ENCODE peak calls at places on chromosomes 5 and 9, in four cellular contexts. T is HCT116, A is MM.1S, V is fibroblast of pulmonary artery. M is an unnamed sample.

GRCh38 chr9:114619205-114619758 is 8.2 kb downstream of the TMEM268 start:
- DNase-seq in A (peak; percentile 7), T (no peak), V (no peak), M (no peak)

GRCh38 chr5:148471379-148471778 is 87.6 kb downstream of the FBXO38 start:
- DNase-seq in T (no peak), V (peak; percentile 21), A (no peak), M (no peak)

GRCh38 chr5:73764586-73764985 is 138.6 kb downstream of the ARHGEF28 start:
- DNase-seq in A (no peak), T (no peak), V (peak; percentile 54), M (no peak)

GRCh38 chr5:39274388-39275085 is 55.2 kb upstream of the FYB1 start:
- DNase-seq in T (no peak), A (peak; percentile 40), V (no peak), M (peak; percentile 52)

GRCh38 chr5:9608093-9608492 is 22.1 kb downstream of the TAS2R1 start:
- DNase-seq in A (no peak), T (no peak), V (no peak), M (no peak)

GRCh38 chr9:18269561-18269960 is 204.4 kb upstream of the ADAMTSL1 start:
- DNase-seq in V (no peak), T (no peak), A (no peak), M (no peak)

GRCh38 chr5:127355342-127355741 is 64.7 kb downstream of the MEGF10 start:
- DNase-seq in A (no peak), V (no peak), T (no peak), M (no peak)

GRCh38 chr5:65290677-65291076 is 191.0 kb downstream of the ADAMTS6 start:
- DNase-seq in A (no peak), T (no peak), V (peak; percentile 45), M (no peak)

GRCh38 chr5:120304653-120305052 is 159.4 kb upstream of the PRR16 start:
- DNase-seq in A (no peak), V (peak; percentile 51), T (no peak), M (no peak)

GRCh38 chr5:134545070-134545868 is 19.8 kb downstream of the JADE2 start:
- DNase-seq in A (no peak), T (no peak), V (peak; percentile 74), M (peak; percentile 57)

GRCh38 chr5:171953860-171954701 is 52.4 kb downstream of the FBXW11 start:
- DNase-seq in A (no peak), V (peak; percentile 44), T (peak; percentile 54), M (no peak)

GRCh38 chr5:99379187-99379586 is 450.4 kb upstream of the CHD1 start:
- DNase-seq in A (peak; percentile 31), V (no peak), T (no peak), M (no peak)

GRCh38 chr5:79697222-79698164 is 7.9 kb downstream of the CMYA5 start:
- DNase-seq in V (peak; percentile 95), T (no peak), A (no peak), M (no peak)

GRCh38 chr9:81035171-81035570 is 654.2 kb downstream of the TLE1 start:
- DNase-seq in V (peak; percentile 55), A (no peak), T (no peak), M (peak; percentile 68)

GRCh38 chr5:145797336-145797735 is 37.8 kb downstream of the PRELID2 start:
- DNase-seq in T (no peak), V (peak; percentile 60), A (peak; percentile 40), M (peak; percentile 16)

GRCh38 chr9:134661299-134661698 is 19.7 kb downstream of the COL5A1 start:
- DNase-seq in V (no peak), T (no peak), A (no peak), M (no peak)

GRCh38 chr9:109313351-109313750 is 7.5 kb downstream of the EPB41L4B start:
- DNase-seq in V (no peak), T (no peak), A (no peak), M (no peak)

GRCh38 chr5:111422245-111422644 is 90.1 kb downstream of the STARD4 start:
- DNase-seq in V (no peak), T (no peak), A (peak; percentile 63), M (no peak)

GRCh38 chr5:6712136-6712581 is 1.1 kb upstream of the TENT4A start:
- DNase-seq in A (peak; percentile 64), T (no peak), V (peak; percentile 58), M (no peak)

GRCh38 chr9:96449522-96449843 is 486 bp upstream of the HABP4 start:
- DNase-seq in V (no peak), T (no peak), A (no peak), M (no peak)

DNA sequence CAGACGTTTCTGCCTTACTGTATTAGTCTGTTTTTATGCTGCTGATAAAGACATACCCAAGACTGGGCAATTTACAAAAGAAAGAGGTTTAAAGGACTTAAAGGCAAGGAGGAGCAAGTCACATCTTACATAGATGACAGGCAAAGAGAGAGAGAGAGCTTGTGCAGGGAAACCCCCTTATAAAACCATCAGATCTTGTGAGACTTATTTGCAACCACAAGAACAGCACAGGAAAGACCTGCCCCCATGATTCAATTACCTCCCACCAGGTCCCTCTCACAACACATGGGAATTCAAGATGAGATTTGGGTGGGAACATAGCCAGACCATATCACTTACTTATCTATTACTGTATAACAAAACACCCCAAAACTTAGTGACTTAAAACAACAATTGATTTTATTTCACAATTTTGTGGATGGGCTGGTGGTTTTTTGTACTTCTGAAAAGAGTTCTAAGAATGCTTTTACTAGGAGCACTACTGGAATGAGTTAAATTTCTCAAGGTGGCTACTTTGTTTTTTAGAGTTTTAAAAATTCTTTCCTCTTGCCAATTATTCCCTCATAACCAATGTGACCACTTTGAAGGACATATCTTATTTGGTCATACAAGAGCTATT is 10.3 kb downstream of the RUSC2 start:
- DNase-seq in A (no peak), V (no peak), T (no peak), M (no peak)
- H3K4me3 ChIP-seq in A (no peak overlapping the region), V (no peak overlapping the region), T (no peak overlapping the region), M (no peak overlapping the region)

GRCh38 chr9:124010303-124010664 is 1.3 kb upstream of the LHX2 start:
- DNase-seq in A (no peak), T (no peak), V (no peak), M (no peak)

GRCh38 chr9:124008855-124009834 is 2.4 kb upstream of the LHX2 start:
- DNase-seq in T (no peak), A (no peak), V (no peak), M (no peak)

GRCh38 chr9:124009835-124010226 is 1.7 kb upstream of the LHX2 start:
- DNase-seq in A (no peak), T (no peak), V (no peak), M (no peak)

GRCh38 chr9:124011460-124012301 is at the start of gene LHX2:
- DNase-seq in A (peak; percentile 80), T (peak; percentile 75), V (peak; percentile 72), M (no peak)

GRCh38 chr9:124010665-124011321 is 775 bp upstream of the LHX2 start:
- DNase-seq in T (no peak), A (no peak), V (peak; percentile 28), M (no peak)
- H3K4me3 ChIP-seq in T (no peak overlapping the region), A (no peak overlapping the region), V (peak overlapping the region; percentile 25), M (no peak overlapping the region)

GRCh38 chr9:23826120-23826629 is at the start of gene ELAVL2:
- DNase-seq in T (no peak), A (no peak), V (peak; percentile 85), M (no peak)
- H3K4me3 ChIP-seq in T (no peak within 1 kb of the TSS), A (no peak within 1 kb of the TSS), V (peak within 1 kb of the TSS; percentile 43), M (no peak within 1 kb of the TSS)

DNA sequence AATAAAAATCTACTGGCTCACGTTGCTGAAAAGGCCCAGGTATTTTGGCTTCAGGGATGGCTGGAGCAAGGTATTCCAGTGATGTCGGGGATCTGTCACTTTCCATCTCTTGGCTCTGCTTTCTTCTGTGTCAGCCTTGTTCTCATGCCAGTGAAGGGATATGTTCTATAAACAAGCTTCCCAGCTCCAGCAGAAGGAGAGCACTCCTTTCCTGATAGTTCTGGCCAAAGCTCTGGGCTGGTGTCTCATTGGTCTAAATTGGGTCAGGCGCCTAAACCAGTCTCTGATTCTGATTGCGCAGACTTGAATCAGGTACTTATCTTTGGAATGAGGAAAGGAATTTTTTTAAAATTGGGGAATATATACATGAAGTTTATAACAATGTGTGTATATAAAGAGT is 5.1 kb downstream of the SNX30 start:
- DNase-seq in T (no peak), V (no peak), A (no peak), M (no peak)
- H3K4me3 ChIP-seq in T (no peak overlapping the region), V (no peak overlapping the region), A (no peak overlapping the region), M (no peak overlapping the region)

GRCh38 chr5:56913766-56914165 is 4.4 kb downstream of the SETD9 start:
- DNase-seq in A (no peak), V (no peak), T (no peak), M (no peak)

GRCh38 chr5:56910123-56910951 is 941 bp downstream of the SETD9 start:
- DNase-seq in V (no peak), T (no peak), A (no peak), M (no peak)

GRCh38 chr5:56908942-56909293 is 478 bp upstream of the SETD9 start:
- DNase-seq in V (no peak), A (no peak), T (peak; percentile 12), M (no peak)

GRCh38 chr5:56914678-56915077 is 5.3 kb downstream of the SETD9 start:
- DNase-seq in V (no peak), A (no peak), T (no peak), M (no peak)

GRCh38 chr5:56909294-56910122 is at the start of gene SETD9:
- DNase-seq in A (peak; percentile 97), T (peak; percentile 88), V (peak; percentile 98), M (peak; percentile 84)
- H3K4me3 ChIP-seq in A (peak within 1 kb of the TSS; percentile 86), T (peak within 1 kb of the TSS; percentile 64), V (peak within 1 kb of the TSS; percentile 72), M (peak within 1 kb of the TSS; percentile 82)

GRCh38 chr5:174312270-174312617 is 266.7 kb downstream of the NSG2 start:
- DNase-seq in V (no peak), A (no peak), T (no peak), M (no peak)
- H3K4me3 ChIP-seq in V (no peak overlapping the region), A (peak overlapping the region; percentile 8), T (no peak overlapping the region), M (no peak overlapping the region)

DNA sequence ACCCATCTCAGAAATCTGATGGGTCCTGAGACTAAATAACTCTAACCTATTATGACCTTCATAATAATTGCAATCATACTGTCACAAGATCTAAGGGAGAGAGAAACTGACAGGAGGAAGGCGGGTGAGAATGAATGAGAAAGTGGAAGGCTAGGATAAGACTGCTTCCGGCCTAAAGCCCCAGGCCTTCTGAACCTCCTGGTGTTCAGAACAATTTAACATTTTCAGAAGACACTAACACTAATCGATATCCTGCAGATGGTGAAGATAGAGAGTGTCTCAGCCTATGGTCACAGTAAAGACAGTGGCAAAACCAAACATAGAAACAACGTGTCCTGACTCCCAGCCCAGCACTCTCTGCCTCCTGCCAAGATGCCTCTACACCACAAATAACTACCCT is 1.2 kb downstream of the RPS14 start:
- DNase-seq in A (no peak), V (no peak), T (no peak), M (no peak)
- H3K4me3 ChIP-seq in A (peak overlapping the region; percentile 82), V (peak overlapping the region; percentile 96), T (peak overlapping the region; percentile 96), M (peak overlapping the region; percentile 83)

M was measured in Jurkat, Clone E6-1.